ENCODE peak calls at places on chromosome 7, in nine cellular contexts. M, O, D, V, W, F, R, C and B are unnamed samples.

GRCh38 chr7:141551080-141551772 is at the start of gene AGK:
- DNase-seq in M (peak; percentile 72), O (peak; percentile 81), D (peak; percentile 76), V (no peak), W (peak; percentile 98), F (peak; percentile 69), R (peak; percentile 83), C (peak; percentile 79), B (peak; percentile 70)

GRCh38 chr7:35758421-35758820 is 42.4 kb upstream of the SEPTIN7 start:
- DNase-seq in M (no peak), O (peak; percentile 3), D (no peak), V (no peak), W (peak; percentile 53), F (no peak), R (peak; percentile 11), C (no peak), B (no peak)

GRCh38 chr7:6248581-6248980 is 23.8 kb downstream of the CYTH3 start:
- DNase-seq in M (no peak), O (no peak), D (no peak), V (no peak), W (no peak), F (no peak), R (no peak), C (peak; percentile 78), B (peak; percentile 66)

GRCh38 chr7:140384894-140385650 is 13.3 kb downstream of the SLC37A3 start:
- DNase-seq in M (no peak), O (no peak), D (no peak), V (no peak), W (no peak), F (no peak), R (no peak), C (no peak), B (no peak)

GRCh38 chr7:107435749-107436148 is 34.1 kb upstream of the GPR22 start:
- DNase-seq in M (no peak), O (no peak), D (no peak), V (no peak), W (no peak), F (no peak), R (no peak), C (no peak), B (no peak)

GRCh38 chr7:77796960-77797359 is 1.3 kb downstream of the TMEM60 start:
- DNase-seq in M (no peak), O (no peak), D (no peak), V (no peak), W (no peak), F (no peak), R (no peak), C (no peak), B (no peak)

GRCh38 chr7:8190121-8190895 is 71.7 kb downstream of the ICA1 start:
- DNase-seq in M (no peak), O (peak; percentile 43), D (no peak), V (no peak), W (peak; percentile 60), F (peak; percentile 59), R (peak; percentile 74), C (peak; percentile 74), B (peak; percentile 21)

GRCh38 chr7:67636363-67637355 is 640.0 kb downstream of the TYW1 start:
- DNase-seq in M (no peak), O (no peak), D (no peak), V (no peak), W (no peak), F (no peak), R (no peak), C (no peak), B (no peak)

GRCh38 chr7:25303380-25304321 is 75.4 kb upstream of the NPVF start:
- DNase-seq in M (no peak), O (no peak), D (no peak), V (no peak), W (no peak), F (no peak), R (no peak), C (peak; percentile 21), B (no peak)

GRCh38 chr7:128827248-128827958 is 2.8 kb upstream of the FLNC start:
- DNase-seq in M (peak; percentile 68), O (no peak), D (peak; percentile 88), V (no peak), W (peak; percentile 44), F (no peak), R (no peak), C (peak; percentile 83), B (no peak)

GRCh38 chr7:7719235-7719634 is 828 bp upstream of the RPA3 start:
- DNase-seq in M (no peak), O (peak; percentile 35), D (no peak), V (no peak), W (peak; percentile 47), F (peak; percentile 18), R (peak; percentile 61), C (peak; percentile 99), B (peak; percentile 76)

GRCh38 chr7:42170724-42171123 is 66.3 kb downstream of the GLI3 start:
- DNase-seq in M (no peak), O (no peak), D (no peak), V (no peak), W (no peak), F (no peak), R (no peak), C (no peak), B (peak; percentile 85)

GRCh38 chr7:125934539-125934938 is 1004.9 kb upstream of the POT1 start:
- DNase-seq in M (no peak), O (no peak), D (no peak), V (no peak), W (no peak), F (no peak), R (no peak), C (no peak), B (no peak)

GRCh38 chr7:42932861-42933591 is 850 bp downstream of the MRPL32 start:
- DNase-seq in M (no peak), O (no peak), D (no peak), V (no peak), W (peak; percentile 44), F (no peak), R (peak; percentile 39), C (peak; percentile 41), B (peak; percentile 42)

GRCh38 chr7:157404845-157405481 is 68.2 kb downstream of the DNAJB6 start:
- DNase-seq in M (no peak), O (peak; percentile 77), D (no peak), V (no peak), W (peak; percentile 82), F (no peak), R (no peak), C (peak; percentile 76), B (peak; percentile 72)

GRCh38 chr7:157548691-157549265 is 212.0 kb downstream of the DNAJB6 start:
- DNase-seq in M (no peak), O (no peak), D (peak; percentile 41), V (no peak), W (no peak), F (no peak), R (no peak), C (no peak), B (no peak)

GRCh38 chr7:144588535-144588934 is 185.0 kb upstream of the NOBOX start:
- DNase-seq in M (no peak), O (no peak), D (no peak), V (no peak), W (no peak), F (no peak), R (no peak), C (peak; percentile 1), B (no peak)

GRCh38 chr7:107119376-107120100 is 49.3 kb upstream of the HBP1 start:
- DNase-seq in M (no peak), O (no peak), D (no peak), V (no peak), W (no peak), F (no peak), R (no peak), C (no peak), B (no peak)

DNA sequence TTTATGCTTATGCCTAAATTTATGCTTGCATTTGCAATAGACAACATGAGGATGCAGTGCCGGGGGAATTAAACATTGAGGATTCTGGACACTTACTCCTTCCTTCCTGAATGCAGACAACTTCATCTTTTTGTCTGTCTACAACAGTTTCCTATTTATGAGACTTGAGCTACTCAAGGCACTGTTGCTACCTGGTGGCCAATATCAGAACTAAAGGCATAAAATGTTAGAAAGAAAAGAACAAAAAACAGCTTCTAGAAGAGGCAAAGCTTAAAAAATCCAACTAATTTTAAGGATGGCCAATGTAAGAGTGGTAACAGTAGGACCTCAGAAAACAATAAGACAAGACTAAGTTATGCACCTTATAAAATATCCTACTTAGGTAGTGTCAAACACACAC is 144.5 kb upstream of the PTN start:
- DNase-seq in M (no peak), O (no peak), D (no peak), V (no peak), W (no peak), F (no peak), R (no peak), C (peak; percentile 8), B (no peak)
- TF ChIP-seq CTCF in M (peak; percentile 35), O (no peak), D (no peak), V (no peak), W (peak; percentile 44), F (no peak), R (no peak), C (no peak), B (no peak)

GRCh38 chr7:99975782-99976521 is at the start of gene AZGP1:
- DNase-seq in M (peak; percentile 56), O (no peak), D (no peak), V (no peak), W (no peak), F (peak; percentile 41), R (peak; percentile 38), C (peak; percentile 4), B (peak; percentile 15)
- H3K27ac ChIP-seq in M (peak within 1 kb of the TSS; percentile 75), O (no peak within 1 kb of the TSS), D (no peak within 1 kb of the TSS), V (no peak within 1 kb of the TSS), W (no peak within 1 kb of the TSS), F (no peak within 1 kb of the TSS), R (no peak within 1 kb of the TSS), C (no peak within 1 kb of the TSS), B (no peak within 1 kb of the TSS)

GRCh38 chr7:127550247-127550646 is 35.1 kb downstream of the GCC1 start:
- DNase-seq in M (no peak), O (peak; percentile 8), D (no peak), V (no peak), W (no peak), F (no peak), R (peak; percentile 2), C (no peak), B (no peak)
- TF ChIP-seq CTCF in M (no peak), O (no peak), D (no peak), V (no peak), W (peak; percentile 44), F (no peak), R (peak; percentile 54), C (peak; percentile 20), B (no peak)

GRCh38 chr7:33130184-33130583 is 820 bp downstream of the BBS9 start:
- DNase-seq in M (no peak), O (no peak), D (no peak), V (no peak), W (peak; percentile 47), F (no peak), R (no peak), C (no peak), B (no peak)

GRCh38 chr7:33129806-33130153 is 416 bp downstream of the BBS9 start:
- DNase-seq in M (no peak), O (no peak), D (no peak), V (no peak), W (no peak), F (no peak), R (peak; percentile 3), C (no peak), B (peak; percentile 20)

GRCh38 chr7:33127085-33127484 is 2.3 kb upstream of the BBS9 start:
- DNase-seq in M (no peak), O (no peak), D (no peak), V (no peak), W (no peak), F (no peak), R (no peak), C (no peak), B (no peak)

GRCh38 chr7:33128631-33128989 is 754 bp upstream of the BBS9 start:
- DNase-seq in M (no peak), O (no peak), D (no peak), V (no peak), W (no peak), F (no peak), R (no peak), C (no peak), B (no peak)

GRCh38 chr7:33128990-33129805 is at the start of gene BBS9:
- DNase-seq in M (peak; percentile 95), O (peak; percentile 95), D (peak; percentile 96), V (peak; percentile 77), W (peak; percentile 100), F (peak; percentile 95), R (peak; percentile 94), C (peak; percentile 94), B (peak; percentile 93)
- H3K27ac ChIP-seq in M (peak within 1 kb of the TSS; percentile 86), O (peak within 1 kb of the TSS; percentile 97), D (peak within 1 kb of the TSS; percentile 79), V (peak within 1 kb of the TSS; percentile 67), W (peak within 1 kb of the TSS; percentile 71), F (peak within 1 kb of the TSS; percentile 92), R (peak within 1 kb of the TSS; percentile 26), C (peak within 1 kb of the TSS; percentile 49), B (peak within 1 kb of the TSS; percentile 86)